ENCODE peak calls at places on chromosomes 16 and 17, in seven cellular contexts. H, P, J, G, O, I and M are unnamed samples.

GRCh38 chr17:74444406-74444805 is 12.5 kb downstream of the GPRC5C start:
- DNase-seq in H (no peak), P (no peak), J (no peak), G (peak; percentile 70), O (no peak), I (no peak), M (peak; percentile 92)

GRCh38 chr16:1530883-1531637 is 2.4 kb upstream of the TMEM204 start:
- DNase-seq in H (no peak), P (peak; percentile 75), J (no peak), G (no peak), O (peak; percentile 37), I (no peak), M (no peak)

GRCh38 chr17:74925242-74925641 is 1.2 kb downstream of the OTOP2 start:
- DNase-seq in H (no peak), P (no peak), J (no peak), G (no peak), O (no peak), I (no peak), M (no peak)

GRCh38 chr17:68733241-68734176 is 132.3 kb upstream of the FAM20A start:
- DNase-seq in H (peak; percentile 58), P (peak; percentile 11), J (no peak), G (no peak), O (no peak), I (no peak), M (no peak)

GRCh38 chr17:75875182-75875939 is 3.0 kb downstream of the TRIM47 start:
- DNase-seq in H (no peak), P (no peak), J (no peak), G (no peak), O (no peak), I (no peak), M (no peak)

GRCh38 chr16:65525743-65526142 is 403.9 kb upstream of the CDH11 start:
- DNase-seq in H (no peak), P (no peak), J (no peak), G (no peak), O (no peak), I (no peak), M (no peak)

GRCh38 chr17:75069783-75070182 is 18.0 kb upstream of the SLC16A5 start:
- DNase-seq in H (no peak), P (no peak), J (no peak), G (no peak), O (no peak), I (peak; percentile 54), M (peak; percentile 61)

GRCh38 chr16:5580320-5580719 is 482.7 kb upstream of the EEF2KMT start:
- DNase-seq in H (no peak), P (no peak), J (no peak), G (no peak), O (no peak), I (no peak), M (no peak)

GRCh38 chr17:58331815-58332719 is 3.5 kb upstream of the TSPOAP1 start:
- DNase-seq in H (no peak), P (peak; percentile 64), J (no peak), G (peak; percentile 91), O (no peak), I (no peak), M (no peak)

GRCh38 chr17:9615486-9615885 is 29.8 kb upstream of the USP43 start:
- DNase-seq in H (no peak), P (no peak), J (no peak), G (no peak), O (no peak), I (no peak), M (peak; percentile 60)

GRCh38 chr17:73191443-73192218 is 1.2 kb upstream of the COG1 start:
- DNase-seq in H (peak; percentile 31), P (peak; percentile 67), J (peak; percentile 66), G (peak; percentile 72), O (no peak), I (peak; percentile 71), M (peak; percentile 79)

GRCh38 chr17:36459601-36460000 is 26.9 kb upstream of the ZNHIT3 start:
- DNase-seq in H (no peak), P (no peak), J (no peak), G (no peak), O (no peak), I (no peak), M (no peak)

GRCh38 chr16:75354170-75354569 is 79.1 kb downstream of the CFDP1 start:
- DNase-seq in H (no peak), P (no peak), J (no peak), G (no peak), O (no peak), I (no peak), M (no peak)

GRCh38 chr16:27239026-27239425 is 29.5 kb downstream of the NSMCE1 start:
- DNase-seq in H (no peak), P (no peak), J (no peak), G (peak; percentile 33), O (no peak), I (no peak), M (no peak)

GRCh38 chr16:19014456-19014855 is 30.7 kb downstream of the TMC7 start:
- DNase-seq in H (no peak), P (peak; percentile 13), J (no peak), G (peak; percentile 68), O (no peak), I (no peak), M (peak; percentile 29)
- TF ChIP-seq CTCF in H (no peak), P (no peak), J (no peak), G (no peak), O (no peak), I (no peak), M (no peak)

DNA sequence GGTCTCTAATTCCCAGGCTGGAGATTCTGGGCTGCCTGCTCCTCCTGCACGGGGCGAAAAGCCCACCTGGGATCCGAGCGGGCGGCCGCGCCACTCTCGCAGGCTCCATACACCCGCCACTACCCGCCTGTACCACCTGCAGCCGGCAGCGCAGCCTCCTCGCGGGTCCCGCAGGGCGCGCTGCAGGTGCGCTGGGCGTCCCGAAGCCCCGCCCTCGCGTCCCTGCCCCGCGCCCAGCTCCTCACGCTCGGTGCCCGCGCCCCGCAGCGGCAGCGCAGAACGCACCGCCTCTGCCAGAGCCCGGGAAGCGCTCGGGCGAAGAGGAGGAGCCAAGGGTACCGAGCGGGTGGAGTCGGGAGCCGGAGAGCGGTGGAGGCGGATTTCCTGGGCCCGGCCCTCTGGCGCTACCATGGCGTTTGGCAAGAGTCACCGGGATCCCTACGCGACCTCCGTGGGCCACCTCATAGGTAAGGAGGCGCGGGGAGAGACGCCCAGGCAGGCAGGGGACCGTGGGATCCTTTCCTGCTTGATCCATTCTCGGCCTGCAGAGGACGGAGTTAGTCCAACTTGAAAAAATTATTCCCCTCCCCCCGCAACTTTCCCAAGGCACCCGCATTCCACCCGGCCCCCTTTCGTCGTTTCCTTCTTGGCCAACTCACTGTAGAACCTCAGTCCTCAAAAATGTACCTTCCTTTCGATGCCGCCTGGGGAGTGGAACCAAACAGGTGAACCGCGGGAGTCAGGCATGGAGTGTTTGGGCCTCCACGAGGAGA is at the start of gene TOM1L1:
- DNase-seq in H (peak; percentile 47), P (peak; percentile 53), J (peak; percentile 66), G (peak; percentile 93), O (no peak), I (peak; percentile 81), M (peak; percentile 87)
- TF ChIP-seq CTCF in H (no peak), P (no peak), J (no peak), G (no peak), O (peak; percentile 3), I (peak; percentile 36), M (peak; percentile 6)

DNA sequence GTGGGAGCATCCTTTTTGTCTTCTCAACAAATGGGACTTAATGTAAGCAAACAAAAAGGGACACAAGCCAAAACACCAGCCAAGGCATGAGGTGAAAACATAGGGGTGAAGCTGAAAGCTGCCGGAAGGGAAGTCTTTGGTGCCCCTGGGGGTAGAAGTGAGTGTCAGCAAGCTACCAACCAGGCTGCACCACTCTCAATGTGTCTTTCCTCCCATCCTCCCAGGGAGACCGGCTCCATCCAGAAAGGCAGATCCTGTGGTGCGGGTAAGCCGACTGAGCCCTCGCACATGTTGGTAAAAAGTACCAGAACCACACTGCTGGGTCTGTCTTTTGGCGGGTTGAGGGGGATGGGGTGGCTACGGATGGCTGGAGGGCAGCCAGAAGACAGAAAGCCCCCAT is 52.0 kb upstream of the SREBF1 start:
- DNase-seq in H (no peak), P (no peak), J (no peak), G (no peak), O (no peak), I (no peak), M (no peak)
- TF ChIP-seq CTCF in H (peak; percentile 8), P (no peak), J (no peak), G (no peak), O (peak; percentile 26), I (no peak), M (no peak)

GRCh38 chr16:67525176-67525860 is 3.3 kb upstream of the RIPOR1 start:
- DNase-seq in H (no peak), P (no peak), J (no peak), G (no peak), O (no peak), I (no peak), M (no peak)
- TF ChIP-seq CTCF in H (peak; percentile 22), P (no peak), J (no peak), G (no peak), O (peak; percentile 24), I (no peak), M (no peak)

GRCh38 chr17:61632826-61633225 is 41.8 kb upstream of the NACA2 start:
- DNase-seq in H (no peak), P (no peak), J (no peak), G (no peak), O (no peak), I (no peak), M (no peak)

GRCh38 chr17:61634011-61634539 is 43.1 kb upstream of the NACA2 start:
- DNase-seq in H (no peak), P (no peak), J (no peak), G (no peak), O (no peak), I (no peak), M (no peak)

GRCh38 chr17:61638087-61638486 is 47.1 kb upstream of the NACA2 start:
- DNase-seq in H (no peak), P (no peak), J (no peak), G (no peak), O (no peak), I (no peak), M (no peak)

GRCh38 chr17:61634942-61635538 is 44.0 kb upstream of the NACA2 start:
- DNase-seq in H (no peak), P (no peak), J (no peak), G (no peak), O (no peak), I (no peak), M (no peak)

DNA sequence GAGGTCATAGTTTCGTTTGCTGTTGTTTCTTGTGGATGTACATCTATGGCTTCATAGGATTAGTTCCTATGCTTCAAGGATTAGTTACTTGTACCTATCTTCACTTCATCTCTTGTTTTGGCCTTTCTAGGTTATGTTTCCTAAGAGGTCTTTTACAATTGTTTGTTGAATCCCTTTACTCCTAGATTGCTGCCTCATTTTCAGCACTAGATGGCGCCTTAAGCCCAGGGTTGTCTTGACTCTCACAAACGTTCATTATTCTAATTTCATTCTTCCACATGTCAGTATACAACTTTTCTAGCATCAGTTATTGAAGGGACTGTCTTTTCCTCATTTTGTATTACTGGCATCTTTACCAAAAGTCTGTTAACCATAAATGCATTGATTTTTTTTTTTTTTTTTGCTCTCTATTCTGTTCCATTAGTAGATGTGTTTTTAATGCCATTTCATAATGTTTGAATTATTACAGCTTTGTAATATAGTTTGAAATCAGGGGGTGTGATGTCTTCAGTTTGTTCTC is 45.0 kb upstream of the NACA2 start:
- DNase-seq in H (peak; percentile 16), P (no peak), J (peak; percentile 54), G (no peak), O (no peak), I (peak; percentile 16), M (peak; percentile 75)
- TF ChIP-seq CTCF in H (peak; percentile 97), P (peak; percentile 68), J (peak; percentile 64), G (peak; percentile 62), O (peak; percentile 62), I (peak; percentile 86), M (peak; percentile 80)